ENCODE peak calls at places on chromosome 13, in nine cellular contexts. P is nucleus accumbens, I is NCI-H1436, Q is RWPE1, W is cardiac muscle cell, J is myocyte, C is right cardiac atrium, F is A172, K is spleen. L is an unnamed sample.

GRCh38 chr13:105937451-105937850 is 598.0 kb downstream of the EFNB2 start:
- DNase-seq in K (no peak), F (no peak), I (no peak), W (peak), J (no peak), C (no peak), Q (no peak), P (no peak), L (no peak)

GRCh38 chr13:25192936-25193335 is 20.8 kb upstream of the AMER2 start:
- DNase-seq in Q (no peak), P (peak), F (no peak), W (no peak), I (no peak), C (no peak), J (no peak), K (no peak), L (no peak)

GRCh38 chr13:95059306-95059705 is 241.9 kb downstream of the ABCC4 start:
- DNase-seq in I (no peak), K (no peak), J (no peak), F (no peak), P (no peak), Q (no peak), C (no peak), W (no peak), L (no peak)

GRCh38 chr13:52356327-52356726 is 49.6 kb downstream of the THSD1 start:
- DNase-seq in I (no peak), W (peak), C (no peak), Q (peak), K (no peak), F (peak), P (no peak), J (no peak), L (peak)

GRCh38 chr13:95643471-95643813 is 1.1 kb downstream of the DZIP1 start:
- DNase-seq in I (no peak), Q (peak), F (peak), P (no peak), W (peak), K (no peak), C (no peak), J (peak), L (no peak)

GRCh38 chr13:95087746-95088305 is 213.4 kb downstream of the ABCC4 start:
- DNase-seq in K (no peak), W (peak), C (no peak), I (no peak), Q (no peak), P (no peak), F (peak), J (no peak), L (no peak)

GRCh38 chr13:62629618-62630017 is 1214.0 kb upstream of the PCDH20 start:
- DNase-seq in K (no peak), P (no peak), J (no peak), I (no peak), W (no peak), C (no peak), F (no peak), Q (no peak), L (no peak)

GRCh38 chr13:82412749-82413148 is 1469.5 kb downstream of the SLITRK1 start:
- DNase-seq in F (no peak), J (no peak), P (no peak), K (no peak), I (no peak), W (no peak), C (no peak), Q (no peak), L (no peak)

GRCh38 chr13:22103628-22104027 is 432.8 kb downstream of the FGF9 start:
- DNase-seq in P (no peak), F (no peak), Q (no peak), J (no peak), C (no peak), K (no peak), W (no peak), I (no peak), L (no peak)

GRCh38 chr13:30091691-30092090 is 215.7 kb downstream of the KATNAL1 start:
- DNase-seq in K (no peak), I (no peak), Q (no peak), F (no peak), W (no peak), P (no peak), J (no peak), C (no peak), L (no peak)

GRCh38 chr13:40910324-40911050 is 108.6 kb downstream of the ELF1 start:
- DNase-seq in F (no peak), K (no peak), J (no peak), Q (peak), C (no peak), W (peak), I (no peak), P (no peak), L (no peak)